ENCODE peak calls at places on chromosomes 3 and 15, in nine cellular contexts. U is hippocampal formation; Z is substantia nigra; L is NCI-H1930; B is AG08396; T is tibial nerve; M is HCT116; O is stimulated activated CD4-positive, alpha-beta T cell treated with anti-CD3 and anti-CD28 coated beads, Interleukin-4, amount 100 ng/mL, for 1 hour; W is retina. X is an unnamed sample.

GRCh38 chr3:27511724-27512422 is 27.7 kb upstream of the SLC4A7 start:
- DNase-seq in B (no peak), Z (no peak), O (no peak), L (no peak), T (no peak), M (no peak), U (no peak), W (peak), X (no peak)

GRCh38 chr15:51737538-51738305 is at the start of gene LYSMD2:
- DNase-seq in T (peak), M (no peak), Z (peak), W (peak), B (peak), L (no peak), O (peak), U (peak), X (peak)

GRCh38 chr15:78702609-78703332 is 61.8 kb upstream of the CHRNB4 start:
- DNase-seq in T (no peak), B (no peak), Z (no peak), U (no peak), M (no peak), W (no peak), L (no peak), O (no peak), X (no peak)

GRCh38 chr3:192825657-192826200 is 91.9 kb downstream of the MB21D2 start:
- DNase-seq in B (no peak), O (no peak), M (no peak), T (no peak), Z (no peak), L (no peak), U (no peak), W (no peak), X (no peak)

GRCh38 chr15:60614862-60615771 is 136.2 kb upstream of the ICE2 start:
- DNase-seq in L (no peak), Z (no peak), B (no peak), M (no peak), T (no peak), W (no peak), O (no peak), U (no peak), X (no peak)

GRCh38 chr3:49346797-49347251 is 7.0 kb upstream of the USP4 start:
- DNase-seq in B (no peak), O (no peak), L (no peak), U (no peak), Z (no peak), M (no peak), W (no peak), T (no peak), X (no peak)

GRCh38 chr15:70247281-70247680 is 149.6 kb upstream of the TLE3 start:
- DNase-seq in O (no peak), Z (no peak), L (no peak), M (no peak), B (no peak), W (no peak), U (no peak), T (no peak), X (no peak)

GRCh38 chr3:134058728-134059601 is 29.2 kb upstream of the SLCO2A1 start:
- DNase-seq in M (no peak), U (peak), B (no peak), O (no peak), T (no peak), L (no peak), Z (no peak), W (no peak), X (no peak)

GRCh38 chr3:69161587-69162196 is 39.3 kb upstream of the LMOD3 start:
- DNase-seq in L (no peak), T (peak), W (peak), Z (no peak), U (peak), O (no peak), M (peak), B (peak), X (peak)

GRCh38 chr3:171556574-171557145 is 96.5 kb upstream of the TNIK start:
- DNase-seq in O (no peak), L (no peak), B (no peak), Z (no peak), W (no peak), T (no peak), M (no peak), U (no peak), X (no peak)